ENCODE peak calls at places on chromosome 7, in five cellular contexts. G is A549, W is SK-N-SH, Q is GM12878, F is HepG2. P is an unnamed sample.
A peak's percentile ranks its signal among the peaks of the same experiment; 100 is the strongest.

GRCh38 chr7:27564881-27565482 is 97.7 kb downstream of the HIBADH start:
- DNase-seq in G (no peak), W (no peak), Q (no peak), F (no peak), P (no peak)

GRCh38 chr7:99860281-99861127 is 16.3 kb downstream of the OR2AE1 start:
- DNase-seq in G (peak; percentile 28), W (no peak), Q (no peak), F (peak; percentile 97), P (no peak)

GRCh38 chr7:120170849-120171248 is 102.1 kb upstream of the KCND2 start:
- DNase-seq in G (no peak), W (no peak), Q (no peak), F (no peak), P (no peak)

GRCh38 chr7:142866361-142867096 is 11.7 kb downstream of the EPHB6 start:
- DNase-seq in G (peak; percentile 32), W (peak; percentile 88), Q (no peak), F (peak; percentile 13), P (peak; percentile 75)

GRCh38 chr7:74454059-74454947 is 597 bp downstream of the GTF2IRD1 start:
- DNase-seq in G (no peak), W (peak; percentile 89), Q (no peak), F (no peak), P (peak; percentile 85)

GRCh38 chr7:20320786-20321185 is 9.9 kb upstream of the ITGB8 start:
- DNase-seq in G (no peak), W (no peak), Q (no peak), F (no peak), P (no peak)

GRCh38 chr7:82382276-82382675 is 61.3 kb downstream of the CACNA2D1 start:
- DNase-seq in G (no peak), W (no peak), Q (no peak), F (no peak), P (no peak)

GRCh38 chr7:12942599-12942998 is 255.2 kb downstream of the ARL4A start:
- DNase-seq in G (peak; percentile 45), W (no peak), Q (no peak), F (peak; percentile 92), P (no peak)

GRCh38 chr7:5526190-5527037 is 102.8 kb upstream of the TNRC18 start:
- DNase-seq in G (peak; percentile 66), W (peak; percentile 31), Q (no peak), F (peak; percentile 57), P (peak; percentile 29)

GRCh38 chr7:143216151-143216550 is 5.7 kb upstream of the TAS2R40 start:
- DNase-seq in G (no peak), W (no peak), Q (no peak), F (no peak), P (no peak)

GRCh38 chr7:122303971-122304603 is 463 bp downstream of the FEZF1 start:
- DNase-seq in G (no peak), W (peak; percentile 39), Q (no peak), F (no peak), P (no peak)

GRCh38 chr7:2651336-2651735 is 19.6 kb downstream of the TTYH3 start:
- DNase-seq in G (no peak), W (no peak), Q (no peak), F (peak; percentile 58), P (peak; percentile 58)

GRCh38 chr7:21580073-21580521 is 37.3 kb downstream of the DNAH11 start:
- DNase-seq in G (peak; percentile 11), W (no peak), Q (peak; percentile 23), F (no peak), P (no peak)

GRCh38 chr7:167976-168791 is 24.2 kb upstream of the FAM20C start:
- DNase-seq in G (no peak), W (no peak), Q (no peak), F (no peak), P (no peak)

GRCh38 chr7:68216046-68216445 is 1219.4 kb downstream of the TYW1 start:
- DNase-seq in G (no peak), W (no peak), Q (no peak), F (no peak), P (no peak)

GRCh38 chr7:8160810-8161209 is 101.2 kb downstream of the ICA1 start:
- DNase-seq in G (no peak), W (no peak), Q (no peak), F (no peak), P (no peak)

GRCh38 chr7:55019691-55020480 is 1.1 kb downstream of the EGFR start:
- DNase-seq in G (no peak), W (peak; percentile 75), Q (no peak), F (no peak), P (no peak)

GRCh38 chr7:103698064-103698463 is 252.1 kb upstream of the SLC26A5 start:
- DNase-seq in G (no peak), W (no peak), Q (no peak), F (no peak), P (no peak)

GRCh38 chr7:103694304-103694703 is 248.3 kb upstream of the SLC26A5 start:
- DNase-seq in G (no peak), W (no peak), Q (no peak), F (no peak), P (no peak)

GRCh38 chr7:103691291-103691690 is 245.3 kb upstream of the SLC26A5 start:
- DNase-seq in G (no peak), W (no peak), Q (no peak), F (no peak), P (no peak)

GRCh38 chr7:103690576-103690975 is 244.6 kb upstream of the SLC26A5 start:
- DNase-seq in G (no peak), W (no peak), Q (no peak), F (no peak), P (no peak)

GRCh38 chr7:103695496-103695895 is 249.5 kb upstream of the SLC26A5 start:
- DNase-seq in G (no peak), W (no peak), Q (no peak), F (no peak), P (no peak)
- TF ChIP-seq REST in G (no peak), W (no peak), Q (no peak), F (no peak), P (no peak)

DNA sequence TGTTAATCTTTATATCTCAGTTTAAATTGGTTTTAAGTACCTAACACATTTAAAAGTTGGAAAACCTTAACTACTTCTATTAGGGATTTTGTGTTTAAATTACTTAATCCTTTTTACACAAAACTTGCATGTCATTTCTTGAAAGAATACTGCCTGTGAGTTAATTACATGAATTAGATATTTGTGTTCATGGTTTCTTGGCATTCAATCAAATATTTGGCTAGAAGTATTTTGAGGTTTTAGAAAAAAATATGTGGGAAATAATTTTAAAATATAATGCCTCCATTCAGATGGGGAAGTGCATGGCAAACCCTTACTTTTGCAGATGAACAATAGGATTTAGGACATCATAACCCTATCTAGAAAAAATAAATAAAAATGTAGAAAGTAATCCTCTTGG is 186.5 kb upstream of the SEMA3E start:
- DNase-seq in G (no peak), W (no peak), Q (no peak), F (no peak), P (no peak)
- TF ChIP-seq USF2 in G (no peak), W (no peak), Q (no peak), F (no peak), P (no peak)

DNA sequence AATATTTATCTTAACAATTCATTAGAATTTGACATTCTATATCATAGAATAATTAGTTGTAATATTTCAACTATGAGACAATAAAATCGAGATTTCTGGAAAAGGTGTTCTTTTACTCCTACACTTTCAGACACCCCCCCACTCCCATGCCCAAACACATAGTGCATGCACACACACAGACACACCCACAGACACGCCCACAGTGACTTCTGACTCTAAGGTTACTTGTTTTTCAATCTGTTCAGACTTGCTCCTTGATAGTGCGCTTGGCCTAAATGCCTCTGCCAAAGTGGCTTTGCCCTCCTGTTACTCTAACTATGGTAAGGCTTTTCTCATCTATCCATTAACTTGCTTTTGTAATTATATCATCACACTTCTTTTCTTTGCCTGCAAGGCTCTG is 144.0 kb upstream of the PPP1R3A start:
- DNase-seq in G (no peak), W (no peak), Q (no peak), F (no peak), P (no peak)
- TF ChIP-seq REST in G (no peak), W (no peak), Q (no peak), F (no peak), P (no peak)

GRCh38 chr7:10940748-10941358 is 32.8 kb upstream of the PHF14 start:
- DNase-seq in G (no peak), W (peak; percentile 48), Q (no peak), F (no peak), P (no peak)
- TF ChIP-seq USF2 in G (no peak), W (no peak), Q (no peak), F (no peak), P (no peak)

DNA sequence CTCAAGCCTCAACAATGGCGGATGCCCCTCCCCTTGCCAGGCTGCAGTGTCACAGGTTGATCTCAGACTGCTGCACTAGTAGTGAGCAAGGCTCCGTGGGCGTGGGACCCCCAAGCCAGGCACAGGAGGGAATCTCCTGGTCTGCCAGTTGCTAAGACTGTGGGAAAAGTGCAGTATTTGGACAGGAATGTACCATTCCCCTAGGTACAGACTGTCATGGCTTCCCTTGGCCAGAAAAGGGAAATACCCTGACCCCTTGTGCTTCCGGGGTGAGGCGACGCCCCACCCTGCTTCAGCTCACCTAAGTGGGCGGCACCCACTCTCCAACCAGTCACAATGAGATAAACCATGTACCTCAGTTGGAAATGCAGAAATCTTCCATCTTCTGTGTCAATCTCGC is 44.0 kb upstream of the TMEM243 start:
- DNase-seq in G (no peak), W (no peak), Q (no peak), F (no peak), P (no peak)
- TF ChIP-seq REST in G (no peak), W (no peak), Q (no peak), F (no peak), P (no peak)

GRCh38 chr7:139574618-139575337 is 51.3 kb downstream of the CLEC2L start:
- DNase-seq in G (no peak), W (no peak), Q (no peak), F (no peak), P (no peak)
- TF ChIP-seq USF2 in G (no peak), W (no peak), Q (no peak), F (no peak), P (no peak)

GRCh38 chr7:133727476-133728214 is 399.5 kb upstream of the LRGUK start:
- DNase-seq in G (no peak), W (no peak), Q (no peak), F (no peak), P (no peak)
- TF ChIP-seq REST in G (no peak), W (no peak), Q (no peak), F (no peak), P (no peak)